ENCODE peak calls at places on chromosomes 4 and X, in ten cellular contexts. Q, A, Y, L, O, C, U, G, X and E are unnamed samples.

GRCh38 chr4:112916868-112917267 is 132.6 kb upstream of the ANK2 start:
- DNase-seq in Q (peak; percentile 81), A (no peak), Y (no peak), L (no peak), O (no peak), C (no peak), U (no peak), G (no peak), X (no peak), E (no peak)

GRCh38 chrX:130086414-130087207 is 23.7 kb downstream of the ELF4 start:
- DNase-seq in Q (no peak), A (no peak), Y (peak; percentile 47), L (no peak), O (no peak), C (no peak), U (no peak), G (peak; percentile 68), X (no peak), E (peak; percentile 2)

GRCh38 chr4:27327421-27328181 is 467.0 kb downstream of the STIM2 start:
- DNase-seq in Q (no peak), A (no peak), Y (no peak), L (no peak), O (no peak), C (no peak), U (no peak), G (no peak), X (no peak), E (no peak)

GRCh38 chr4:88211473-88212252 is 53.2 kb upstream of the ABCG2 start:
- DNase-seq in Q (peak; percentile 35), A (peak; percentile 37), Y (no peak), L (peak; percentile 53), O (peak; percentile 33), C (peak; percentile 24), U (peak; percentile 55), G (no peak), X (peak; percentile 68), E (peak; percentile 14)

GRCh38 chr4:623914-624626 is 1.3 kb upstream of the PDE6B start:
- DNase-seq in Q (no peak), A (no peak), Y (no peak), L (no peak), O (no peak), C (no peak), U (peak; percentile 38), G (no peak), X (no peak), E (no peak)

GRCh38 chr4:147019061-147019460 is 73.4 kb upstream of the TTC29 start:
- DNase-seq in Q (peak; percentile 67), A (peak; percentile 19), Y (no peak), L (peak; percentile 65), O (peak; percentile 23), C (peak; percentile 49), U (no peak), G (peak; percentile 62), X (peak; percentile 41), E (peak; percentile 69)

GRCh38 chr4:149897784-149898183 is 82.1 kb upstream of the IQCM start:
- DNase-seq in Q (peak; percentile 36), A (no peak), Y (no peak), L (no peak), O (no peak), C (peak; percentile 6), U (no peak), G (no peak), X (no peak), E (no peak)

GRCh38 chr4:155809835-155810234 is 51.0 kb downstream of the GUCY1B1 start:
- DNase-seq in Q (peak; percentile 91), A (no peak), Y (no peak), L (no peak), O (no peak), C (peak; percentile 78), U (no peak), G (no peak), X (no peak), E (no peak)

GRCh38 chr4:3307060-3307459 is 14.2 kb downstream of the RGS12 start:
- DNase-seq in Q (no peak), A (peak; percentile 23), Y (no peak), L (no peak), O (no peak), C (no peak), U (no peak), G (peak; percentile 49), X (no peak), E (no peak)

GRCh38 chrX:103674531-103675454 is 11.7 kb downstream of the MORF4L2 start:
- DNase-seq in Q (peak; percentile 34), A (no peak), Y (no peak), L (no peak), O (no peak), C (no peak), U (no peak), G (no peak), X (no peak), E (no peak)

GRCh38 chrX:107826286-107827136 is 845 bp downstream of the MID2 start:
- DNase-seq in Q (peak; percentile 61), A (peak; percentile 41), Y (peak; percentile 3), L (no peak), O (no peak), C (peak; percentile 69), U (peak; percentile 60), G (peak; percentile 55), X (peak; percentile 28), E (peak; percentile 60)

GRCh38 chr4:17066241-17066640 is 167.8 kb upstream of the LDB2 start:
- DNase-seq in Q (no peak), A (no peak), Y (no peak), L (no peak), O (no peak), C (no peak), U (no peak), G (no peak), X (no peak), E (no peak)

GRCh38 chrX:10512258-10512657 is 108.1 kb downstream of the MID1 start:
- DNase-seq in Q (no peak), A (no peak), Y (no peak), L (no peak), O (no peak), C (no peak), U (no peak), G (no peak), X (no peak), E (no peak)